ENCODE peak calls at places on chromosomes 1 and 21, in four cellular contexts. Z is GM23338, T is sigmoid colon, P is stomach. K is an unnamed sample.

GRCh38 chr1:169546087-169546995 is 39.9 kb downstream of the F5 start:
- DNase-seq in Z (peak), P (peak), T (peak), K (peak)

GRCh38 chr1:48003741-48004503 is 6.7 kb upstream of the TRABD2B start:
- DNase-seq in Z (no peak), T (no peak), P (no peak), K (no peak)

GRCh38 chr1:40662151-40662550 is 3.3 kb downstream of the RIMS3 start:
- DNase-seq in P (no peak), Z (no peak), T (no peak), K (no peak)

GRCh38 chr1:42419449-42419848 is 36.4 kb downstream of the ZMYND12 start:
- DNase-seq in Z (no peak), P (no peak), T (peak), K (no peak)

GRCh38 chr1:9410737-9411297 is 118.1 kb downstream of the SPSB1 start:
- DNase-seq in P (no peak), T (no peak), Z (peak), K (peak)

GRCh38 chr1:24385160-24385939 is 28.2 kb downstream of the STPG1 start:
- DNase-seq in T (no peak), P (no peak), Z (peak), K (no peak)

GRCh38 chr1:12056331-12056841 is 6.7 kb upstream of the TNFRSF8 start:
- DNase-seq in Z (no peak), P (no peak), T (no peak), K (no peak)

GRCh38 chr1:116412898-116413297 is 39.9 kb downstream of the ATP1A1 start:
- DNase-seq in Z (no peak), T (no peak), P (no peak), K (no peak)

GRCh38 chr1:18907914-18908845 is 5.8 kb upstream of the ALDH4A1 start:
- DNase-seq in Z (no peak), T (no peak), P (no peak), K (no peak)

GRCh38 chr1:93993731-93994130 is 84.5 kb upstream of the GCLM start:
- DNase-seq in T (no peak), P (no peak), Z (no peak), K (no peak)

GRCh38 chr1:204670152-204670927 is 15.2 kb downstream of the LRRN2 start:
- DNase-seq in P (no peak), T (no peak), Z (no peak), K (no peak)
- H3K27ac ChIP-seq in P (no peak), T (peak), Z (no peak), K (no peak)

DNA sequence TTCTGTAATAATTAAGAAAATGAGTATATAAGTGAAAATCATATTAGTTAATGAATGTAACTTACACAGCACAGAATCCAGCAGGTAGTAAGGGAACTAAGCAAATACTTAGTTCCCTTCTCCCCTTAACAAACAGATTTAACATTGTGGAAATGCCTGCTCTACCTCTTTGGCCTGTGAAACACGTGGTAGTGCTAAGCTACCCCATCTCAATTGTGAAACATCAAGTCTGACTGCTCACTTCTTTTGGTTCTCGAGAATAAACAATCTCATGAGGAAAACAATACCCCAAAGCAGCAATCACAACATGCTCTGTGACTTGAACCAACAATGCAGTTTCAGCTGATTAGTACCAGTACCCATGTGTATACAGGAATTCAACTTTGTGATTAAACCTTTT is 4.7 kb downstream of the MYSM1 start:
- DNase-seq in P (no peak), Z (no peak), T (no peak), K (no peak)
- TF ChIP-seq POLR2AphosphoS5 in P (no peak), Z (no peak), T (no peak), K (no peak)

DNA sequence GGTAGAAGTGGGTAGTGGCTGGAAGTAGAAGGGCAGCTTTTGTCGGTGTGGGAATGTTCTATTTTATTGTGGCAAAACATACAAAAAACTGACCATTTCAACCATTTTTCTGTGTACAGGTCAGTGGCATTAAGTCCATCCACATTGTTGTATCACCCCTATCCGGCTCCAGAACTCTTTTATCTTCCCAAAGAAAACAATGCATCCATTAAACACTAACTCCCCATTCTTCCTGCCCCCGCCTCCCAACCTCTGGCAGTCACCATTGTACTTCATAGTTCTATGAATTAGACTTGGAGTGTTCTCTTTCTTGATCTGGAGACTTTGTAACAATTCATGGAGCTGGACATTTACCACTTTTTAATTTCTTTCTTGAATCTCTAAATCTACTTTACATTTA is 55.7 kb downstream of the DEGS1 start:
- DNase-seq in T (no peak), P (no peak), Z (no peak), K (no peak)
- H3K4me3 ChIP-seq in T (no peak), P (no peak), Z (no peak), K (no peak)

GRCh38 chr21:38067086-38067739 is 151.0 kb upstream of the KCNJ6 start:
- DNase-seq in T (no peak), P (no peak), Z (no peak), K (no peak)
- H3K27ac ChIP-seq in T (no peak), P (no peak), Z (no peak), K (no peak)

GRCh38 chr1:13759072-13759471 is 59.1 kb downstream of the PRDM2 start:
- DNase-seq in T (no peak), P (no peak), Z (peak), K (no peak)
- TF ChIP-seq POLR2AphosphoS5 in T (no peak), P (no peak), Z (no peak), K (no peak)